ENCODE peak calls at places on chromosomes 2 and 18, in eight cellular contexts. Y is activated CD4-positive, alpha-beta T cell treated with anti-CD3 and anti-CD28 coated beads, Interleukin-2, amount 50 U/mL, for 24 hours; J is A549; T is IMR-90; R is kidney glomerular epithelial cell; L is NCI-H524; K is lung; W is HT1080. D is an unnamed sample.

GRCh38 chr2:163731735-163732134 is 4.1 kb downstream of the FIGN start:
- DNase-seq in Y (no peak), J (no peak), T (no peak), R (peak; percentile 29), L (no peak), K (no peak), W (peak; percentile 0), D (no peak)

GRCh38 chr2:39728941-39729351 is 50.1 kb downstream of the THUMPD2 start:
- DNase-seq in Y (no peak), J (peak; percentile 56), T (peak; percentile 35), R (no peak), L (no peak), K (no peak), W (no peak), D (no peak)

GRCh38 chr2:192124576-192124975 is 70.2 kb downstream of the TMEFF2 start:
- DNase-seq in Y (no peak), J (no peak), T (no peak), R (no peak), L (no peak), K (no peak), W (no peak), D (no peak)

GRCh38 chr2:165718811-165719210 is 75.2 kb downstream of the GALNT3 start:
- DNase-seq in Y (no peak), J (no peak), T (no peak), R (no peak), L (no peak), K (no peak), W (no peak), D (no peak)

GRCh38 chr18:72762505-72763122 is 105.2 kb downstream of the NETO1 start:
- DNase-seq in Y (no peak), J (peak; percentile 49), T (peak; percentile 69), R (peak; percentile 68), L (peak; percentile 53), K (no peak), W (peak; percentile 46), D (no peak)

GRCh38 chr2:33022989-33023731 is 76.4 kb downstream of the LTBP1 start:
- DNase-seq in Y (no peak), J (peak; percentile 82), T (peak; percentile 95), R (peak; percentile 72), L (no peak), K (no peak), W (peak; percentile 87), D (no peak)

GRCh38 chr18:57422313-57422872 is 12.8 kb upstream of the ONECUT2 start:
- DNase-seq in Y (no peak), J (no peak), T (no peak), R (no peak), L (no peak), K (no peak), W (no peak), D (no peak)

GRCh38 chr2:222637072-222637471 is 18.8 kb downstream of the FARSB start:
- DNase-seq in Y (no peak), J (no peak), T (no peak), R (no peak), L (no peak), K (no peak), W (no peak), D (no peak)

GRCh38 chr2:37740330-37740729 is 68.9 kb upstream of the CDC42EP3 start:
- DNase-seq in Y (no peak), J (no peak), T (peak; percentile 53), R (no peak), L (no peak), K (no peak), W (no peak), D (no peak)

GRCh38 chr2:132582360-132582759 is 87.6 kb downstream of the LYPD1 start:
- DNase-seq in Y (no peak), J (no peak), T (peak; percentile 69), R (no peak), L (no peak), K (peak; percentile 39), W (no peak), D (no peak)

GRCh38 chr2:225400060-225400511 is 576 bp downstream of the NYAP2 start:
- DNase-seq in Y (no peak), J (peak; percentile 38), T (peak; percentile 56), R (peak; percentile 15), L (peak; percentile 56), K (no peak), W (peak; percentile 28), D (no peak)

GRCh38 chr2:37284386-37284785 is 40.2 kb downstream of the PRKD3 start:
- DNase-seq in Y (no peak), J (no peak), T (peak; percentile 13), R (no peak), L (no peak), K (no peak), W (no peak), D (no peak)

GRCh38 chr2:175871949-175872348 is 130.1 kb downstream of the LNPK start:
- DNase-seq in Y (no peak), J (no peak), T (no peak), R (no peak), L (no peak), K (no peak), W (no peak), D (no peak)

GRCh38 chr18:55579471-55579870 is 8.5 kb downstream of the TCF4 start:
- DNase-seq in Y (no peak), J (no peak), T (peak; percentile 28), R (no peak), L (no peak), K (no peak), W (no peak), D (no peak)

GRCh38 chr2:182941939-182942338 is 75.5 kb upstream of the FRZB start:
- DNase-seq in Y (no peak), J (no peak), T (peak; percentile 70), R (no peak), L (peak; percentile 12), K (no peak), W (no peak), D (no peak)

GRCh38 chr18:73270919-73271318 is 403.1 kb upstream of the NETO1 start:
- DNase-seq in Y (no peak), J (peak; percentile 71), T (no peak), R (no peak), L (no peak), K (no peak), W (no peak), D (no peak)

GRCh38 chr2:31028415-31028814 is 109.8 kb downstream of the GALNT14 start:
- DNase-seq in Y (no peak), J (no peak), T (no peak), R (no peak), L (no peak), K (no peak), W (no peak), D (no peak)

GRCh38 chr2:176002684-176003225 is 688 bp upstream of the LNPK start:
- DNase-seq in Y (no peak), J (peak; percentile 13), T (peak; percentile 27), R (no peak), L (no peak), K (peak; percentile 30), W (no peak), D (no peak)

GRCh38 chr18:49111191-49111988 is 160.6 kb upstream of the SMAD7 start:
- DNase-seq in Y (no peak), J (no peak), T (no peak), R (no peak), L (no peak), K (no peak), W (peak; percentile 15), D (no peak)

GRCh38 chr2:237449193-237449797 is 35.3 kb upstream of the COL6A3 start:
- DNase-seq in Y (no peak), J (no peak), T (peak; percentile 48), R (no peak), L (no peak), K (peak; percentile 55), W (no peak), D (no peak)

GRCh38 chr2:138512672-138513071 is 11.1 kb downstream of the SPOPL start:
- DNase-seq in Y (no peak), J (peak; percentile 26), T (peak; percentile 28), R (no peak), L (no peak), K (no peak), W (no peak), D (no peak)

GRCh38 chr2:12970861-12971260 is 254.1 kb downstream of the TRIB2 start:
- DNase-seq in Y (no peak), J (no peak), T (peak; percentile 58), R (peak; percentile 9), L (no peak), K (no peak), W (peak; percentile 78), D (no peak)

GRCh38 chr2:177808984-177809809 is 263.4 kb downstream of the PDE11A start:
- DNase-seq in Y (no peak), J (no peak), T (no peak), R (no peak), L (no peak), K (no peak), W (no peak), D (no peak)

GRCh38 chr18:14924226-14924625 is 176.3 kb downstream of the ANKRD30B start:
- DNase-seq in Y (no peak), J (no peak), T (no peak), R (no peak), L (no peak), K (no peak), W (peak; percentile 0), D (no peak)

GRCh38 chr18:6835345-6835744 is 105.8 kb downstream of the ARHGAP28 start:
- DNase-seq in Y (no peak), J (no peak), T (peak; percentile 76), R (no peak), L (no peak), K (no peak), W (no peak), D (no peak)

GRCh38 chr2:43174368-43175186 is 51.8 kb downstream of the ZFP36L2 start:
- DNase-seq in Y (peak; percentile 41), J (no peak), T (no peak), R (no peak), L (no peak), K (no peak), W (no peak), D (peak; percentile 48)

GRCh38 chr2:237254369-237254861 is 159.5 kb downstream of the COL6A3 start:
- DNase-seq in Y (no peak), J (no peak), T (peak; percentile 75), R (no peak), L (no peak), K (no peak), W (peak; percentile 33), D (no peak)

GRCh38 chr2:225468131-225468530 is 68.6 kb downstream of the NYAP2 start:
- DNase-seq in Y (no peak), J (peak; percentile 4), T (peak; percentile 4), R (peak; percentile 85), L (no peak), K (no peak), W (no peak), D (no peak)

GRCh38 chr2:239312081-239312501 is 88.7 kb downstream of the HDAC4 start:
- DNase-seq in Y (no peak), J (no peak), T (no peak), R (no peak), L (no peak), K (no peak), W (no peak), D (no peak)

GRCh38 chr18:45416168-45416567 is 199.1 kb upstream of the SLC14A2 start:
- DNase-seq in Y (no peak), J (no peak), T (no peak), R (peak; percentile 2), L (peak; percentile 35), K (no peak), W (no peak), D (no peak)

GRCh38 chr2:16030206-16031054 is 90.1 kb downstream of the MYCN start:
- DNase-seq in Y (no peak), J (no peak), T (no peak), R (no peak), L (no peak), K (no peak), W (no peak), D (no peak)

GRCh38 chr18:35075132-35075531 is 33.9 kb downstream of the MAPRE2 start:
- DNase-seq in Y (no peak), J (no peak), T (no peak), R (no peak), L (no peak), K (no peak), W (no peak), D (no peak)

GRCh38 chr18:47870605-47871004 is 59.9 kb downstream of the SMAD2 start:
- DNase-seq in Y (no peak), J (no peak), T (no peak), R (no peak), L (no peak), K (no peak), W (peak; percentile 34), D (no peak)

GRCh38 chr2:33518929-33519328 is 42.5 kb downstream of the RASGRP3 start:
- DNase-seq in Y (no peak), J (peak; percentile 65), T (peak; percentile 83), R (no peak), L (no peak), K (no peak), W (peak; percentile 31), D (no peak)

D was measured in activated CD8-positive, alpha-beta memory T cell treated with anti-CD3 and anti-CD28 coated beads for 1 hour.